ENCODE peak calls at places on chromosomes 6 and 20, in ten cellular contexts. V, T, M, J, X, Q, H, E, Z and N are unnamed samples.

GRCh38 chr6:148414836-148415235 is 72.2 kb downstream of the SASH1 start:
- DNase-seq in V (no peak), T (no peak), M (no peak), J (no peak), X (peak; percentile 68), Q (no peak), H (peak; percentile 53), E (peak; percentile 86), Z (no peak), N (no peak)

GRCh38 chr20:955656-956055 is 39.5 kb upstream of the ANGPT4 start:
- DNase-seq in V (no peak), T (no peak), M (no peak), J (no peak), X (no peak), Q (no peak), H (no peak), E (no peak), Z (no peak), N (no peak)

GRCh38 chr6:167654389-167654788 is 172.3 kb upstream of the AFDN start:
- DNase-seq in V (no peak), T (no peak), M (no peak), J (no peak), X (no peak), Q (no peak), H (no peak), E (no peak), Z (no peak), N (no peak)

GRCh38 chr6:140045116-140045515 is 670.7 kb upstream of the CITED2 start:
- DNase-seq in V (no peak), T (no peak), M (no peak), J (no peak), X (no peak), Q (no peak), H (no peak), E (no peak), Z (no peak), N (no peak)

GRCh38 chr6:34131326-34132081 is 14.4 kb downstream of the GRM4 start:
- DNase-seq in V (no peak), T (no peak), M (no peak), J (no peak), X (no peak), Q (no peak), H (no peak), E (no peak), Z (no peak), N (no peak)

GRCh38 chr6:106908386-106908840 is 66.1 kb downstream of the CD24 start:
- DNase-seq in V (no peak), T (no peak), M (no peak), J (no peak), X (no peak), Q (no peak), H (peak; percentile 77), E (no peak), Z (no peak), N (no peak)

GRCh38 chr6:164290101-164290500 is 875.6 kb downstream of the QKI start:
- DNase-seq in V (no peak), T (no peak), M (no peak), J (no peak), X (no peak), Q (no peak), H (no peak), E (peak; percentile 27), Z (no peak), N (no peak)

GRCh38 chr6:137013738-137014602 is 30.8 kb downstream of the IL20RA start:
- DNase-seq in V (peak; percentile 19), T (no peak), M (peak; percentile 34), J (peak; percentile 53), X (peak; percentile 60), Q (no peak), H (peak; percentile 71), E (peak; percentile 66), Z (no peak), N (no peak)

GRCh38 chr6:120451508-120451907 is 882.8 kb downstream of the TBC1D32 start:
- DNase-seq in V (no peak), T (no peak), M (no peak), J (no peak), X (no peak), Q (no peak), H (no peak), E (no peak), Z (no peak), N (no peak)

GRCh38 chr6:143805832-143806281 is 37.3 kb upstream of the LTV1 start:
- DNase-seq in V (no peak), T (no peak), M (no peak), J (no peak), X (peak; percentile 80), Q (no peak), H (no peak), E (peak; percentile 59), Z (no peak), N (no peak)

GRCh38 chr6:74606488-74607135 is 599.2 kb downstream of the COL12A1 start:
- DNase-seq in V (no peak), T (no peak), M (no peak), J (peak; percentile 59), X (peak; percentile 96), Q (no peak), H (peak; percentile 85), E (peak; percentile 95), Z (no peak), N (no peak)

GRCh38 chr20:62305149-62305764 is 2.5 kb downstream of the ADRM1 start:
- DNase-seq in V (no peak), T (no peak), M (no peak), J (peak; percentile 74), X (no peak), Q (no peak), H (peak; percentile 32), E (no peak), Z (no peak), N (no peak)

GRCh38 chr6:54192993-54193392 is 81.8 kb downstream of the MLIP start:
- DNase-seq in V (no peak), T (no peak), M (no peak), J (no peak), X (no peak), Q (no peak), H (no peak), E (no peak), Z (no peak), N (no peak)

GRCh38 chr6:53796451-53796780 is 1.6 kb downstream of the LRRC1 start:
- DNase-seq in V (no peak), T (no peak), M (no peak), J (no peak), X (no peak), Q (no peak), H (no peak), E (no peak), Z (no peak), N (no peak)

GRCh38 chr20:14360386-14360785 is 23.0 kb upstream of the FLRT3 start:
- DNase-seq in V (no peak), T (no peak), M (no peak), J (no peak), X (peak; percentile 20), Q (no peak), H (peak; percentile 43), E (peak; percentile 35), Z (no peak), N (no peak)

GRCh38 chr6:8548979-8549378 is 113.6 kb upstream of the SLC35B3 start:
- DNase-seq in V (no peak), T (no peak), M (no peak), J (no peak), X (no peak), Q (no peak), H (no peak), E (no peak), Z (no peak), N (no peak)

GRCh38 chr6:142945071-142945445 is at the start of gene HIVEP2:
- DNase-seq in V (peak; percentile 85), T (no peak), M (peak; percentile 85), J (peak; percentile 68), X (peak; percentile 87), Q (peak; percentile 92), H (peak; percentile 90), E (peak; percentile 80), Z (peak; percentile 75), N (peak; percentile 80)

GRCh38 chr6:25922301-25922700 is 8.2 kb downstream of the SLC17A2 start:
- DNase-seq in V (peak; percentile 21), T (no peak), M (no peak), J (no peak), X (no peak), Q (no peak), H (no peak), E (peak; percentile 84), Z (no peak), N (no peak)

GRCh38 chr6:26387565-26387964 is 4.7 kb downstream of the BTN2A2 start:
- DNase-seq in V (no peak), T (no peak), M (no peak), J (no peak), X (no peak), Q (no peak), H (no peak), E (no peak), Z (no peak), N (no peak)

GRCh38 chr6:163745566-163746400 is 331.3 kb downstream of the QKI start:
- DNase-seq in V (no peak), T (no peak), M (no peak), J (peak; percentile 17), X (peak; percentile 92), Q (no peak), H (peak; percentile 53), E (peak; percentile 90), Z (no peak), N (no peak)

GRCh38 chr6:105402090-105402980 is 547 bp downstream of the PREP start:
- DNase-seq in V (no peak), T (no peak), M (peak; percentile 24), J (peak; percentile 41), X (peak; percentile 36), Q (peak; percentile 33), H (peak; percentile 41), E (peak; percentile 53), Z (no peak), N (no peak)
- TF ChIP-seq CTCF in V (no peak), T (no peak), M (no peak), J (no peak), X (no peak), Q (no peak), H (no peak), E (no peak), Z (no peak), N (no peak)

GRCh38 chr6:104623052-104623690 is 236.5 kb downstream of the HACE1 start:
- DNase-seq in V (no peak), T (no peak), M (no peak), J (peak; percentile 11), X (no peak), Q (no peak), H (no peak), E (no peak), Z (no peak), N (no peak)
- TF ChIP-seq CTCF in V (no peak), T (no peak), M (no peak), J (no peak), X (no peak), Q (peak; percentile 25), H (peak; percentile 18), E (no peak), Z (no peak), N (peak; percentile 54)

GRCh38 chr6:146133866-146134265 is 105.0 kb downstream of the GRM1 start:
- DNase-seq in V (no peak), T (no peak), M (no peak), J (no peak), X (no peak), Q (no peak), H (no peak), E (no peak), Z (no peak), N (no peak)

GRCh38 chr6:146135167-146135566 is 106.3 kb downstream of the GRM1 start:
- DNase-seq in V (no peak), T (no peak), M (no peak), J (no peak), X (no peak), Q (no peak), H (no peak), E (no peak), Z (no peak), N (no peak)
- TF ChIP-seq CTCF in V (no peak), T (no peak), M (no peak), J (no peak), X (no peak), Q (no peak), H (no peak), E (no peak), Z (no peak), N (no peak)

GRCh38 chr6:64330694-64331309 is 695.2 kb downstream of the PHF3 start:
- DNase-seq in V (peak; percentile 62), T (no peak), M (peak; percentile 27), J (peak; percentile 43), X (peak; percentile 77), Q (no peak), H (peak; percentile 14), E (peak; percentile 60), Z (peak; percentile 59), N (peak; percentile 72)
- TF ChIP-seq CTCF in V (peak; percentile 64), T (peak; percentile 70), M (peak; percentile 37), J (peak; percentile 38), X (peak; percentile 82), Q (peak; percentile 26), H (peak; percentile 59), E (peak; percentile 67), Z (peak; percentile 80), N (peak; percentile 79)